ENCODE peak calls at places on chromosome 16, in ten cellular contexts. One of them, this sample, is unnamed. For H3K4me1, the result is how much of the 10 kb centered on the place peaks cover.

GRCh38 chr16:1379863-1380174 is 28.1 kb downstream of the GNPTG start:
- DNase-seq in esophagus muscularis mucosa: no peak
- DNase-seq in H1: no peak
- DNase-seq in K562: peak
- DNase-seq in transverse colon: no peak
- DNase-seq in upper lobe of left lung: no peak
- DNase-seq in A549: peak
- DNase-seq in tibial nerve: no peak
- DNase-seq in sigmoid colon: no peak
- DNase-seq in ovary: no peak
- DNase-seq in this sample: no peak

GRCh38 chr16:26070595-26071170 is 378.9 kb downstream of the HS3ST4 start:
- DNase-seq in transverse colon: no peak
- DNase-seq in esophagus muscularis mucosa: no peak
- DNase-seq in sigmoid colon: no peak
- DNase-seq in ovary: no peak
- DNase-seq in K562: no peak
- DNase-seq in H1: no peak
- DNase-seq in tibial nerve: no peak
- DNase-seq in A549: no peak
- DNase-seq in upper lobe of left lung: no peak
- DNase-seq in this sample: no peak

GRCh38 chr16:15966420-15967222 is 17.2 kb downstream of the ABCC1 start:
- DNase-seq in H1: no peak
- DNase-seq in upper lobe of left lung: no peak
- DNase-seq in tibial nerve: no peak
- DNase-seq in sigmoid colon: no peak
- DNase-seq in K562: no peak
- DNase-seq in ovary: no peak
- DNase-seq in transverse colon: no peak
- DNase-seq in esophagus muscularis mucosa: no peak
- DNase-seq in A549: peak
- DNase-seq in this sample: no peak

GRCh38 chr16:48318630-48319029 is 66.6 kb downstream of the SIAH1 start:
- DNase-seq in esophagus muscularis mucosa: no peak
- DNase-seq in H1: peak
- DNase-seq in A549: no peak
- DNase-seq in K562: no peak
- DNase-seq in ovary: no peak
- DNase-seq in tibial nerve: no peak
- DNase-seq in sigmoid colon: no peak
- DNase-seq in upper lobe of left lung: no peak
- DNase-seq in transverse colon: peak
- DNase-seq in this sample: no peak

GRCh38 chr16:26665166-26665939 is 401.4 kb upstream of the C16orf82 start:
- DNase-seq in esophagus muscularis mucosa: peak
- DNase-seq in H1: no peak
- DNase-seq in upper lobe of left lung: no peak
- DNase-seq in A549: no peak
- DNase-seq in transverse colon: no peak
- DNase-seq in ovary: no peak
- DNase-seq in tibial nerve: no peak
- DNase-seq in K562: no peak
- DNase-seq in sigmoid colon: no peak
- DNase-seq in this sample: no peak

GRCh38 chr16:87531418-87531817 is 38.6 kb upstream of the ZCCHC14 start:
- DNase-seq in A549: no peak
- DNase-seq in esophagus muscularis mucosa: no peak
- DNase-seq in sigmoid colon: no peak
- DNase-seq in transverse colon: no peak
- DNase-seq in K562: no peak
- DNase-seq in tibial nerve: no peak
- DNase-seq in ovary: no peak
- DNase-seq in H1: no peak
- DNase-seq in upper lobe of left lung: no peak
- DNase-seq in this sample: no peak

GRCh38 chr16:275786-276232 is at the start of gene RGS11:
- DNase-seq in sigmoid colon: no peak
- DNase-seq in transverse colon: no peak
- DNase-seq in ovary: no peak
- DNase-seq in upper lobe of left lung: peak
- DNase-seq in tibial nerve: no peak
- DNase-seq in H1: no peak
- DNase-seq in esophagus muscularis mucosa: no peak
- DNase-seq in K562: no peak
- DNase-seq in A549: no peak
- DNase-seq in this sample: no peak

GRCh38 chr16:67969286-67970039 is 1.0 kb upstream of the SLC12A4 start:
- DNase-seq in transverse colon: no peak
- DNase-seq in K562: peak
- DNase-seq in sigmoid colon: no peak
- DNase-seq in ovary: no peak
- DNase-seq in upper lobe of left lung: peak
- DNase-seq in tibial nerve: no peak
- DNase-seq in esophagus muscularis mucosa: no peak
- DNase-seq in H1: no peak
- DNase-seq in A549: no peak
- DNase-seq in this sample: no peak

GRCh38 chr16:55176901-55177300 is 147.1 kb upstream of the IRX6 start:
- DNase-seq in transverse colon: no peak
- DNase-seq in sigmoid colon: no peak
- DNase-seq in upper lobe of left lung: no peak
- DNase-seq in A549: no peak
- DNase-seq in esophagus muscularis mucosa: no peak
- DNase-seq in H1: no peak
- DNase-seq in K562: no peak
- DNase-seq in tibial nerve: no peak
- DNase-seq in ovary: no peak
- DNase-seq in this sample: no peak

GRCh38 chr16:64092284-64092683 is 1029.6 kb downstream of the CDH11 start:
- DNase-seq in H1: no peak
- DNase-seq in transverse colon: no peak
- DNase-seq in tibial nerve: no peak
- DNase-seq in sigmoid colon: no peak
- DNase-seq in ovary: no peak
- DNase-seq in esophagus muscularis mucosa: no peak
- DNase-seq in upper lobe of left lung: no peak
- DNase-seq in K562: no peak
- DNase-seq in A549: no peak
- DNase-seq in this sample: no peak

GRCh38 chr16:68901910-68902309 is 58.6 kb downstream of the TANGO6 start:
- DNase-seq in esophagus muscularis mucosa: no peak
- DNase-seq in transverse colon: no peak
- DNase-seq in sigmoid colon: no peak
- DNase-seq in upper lobe of left lung: no peak
- DNase-seq in K562: no peak
- DNase-seq in H1: no peak
- DNase-seq in ovary: no peak
- DNase-seq in tibial nerve: no peak
- DNase-seq in A549: no peak
- DNase-seq in this sample: no peak

GRCh38 chr16:83185902-83186301 is 559.1 kb downstream of the CDH13 start:
- DNase-seq in K562: no peak
- DNase-seq in upper lobe of left lung: no peak
- DNase-seq in transverse colon: no peak
- DNase-seq in A549: no peak
- DNase-seq in ovary: no peak
- DNase-seq in sigmoid colon: no peak
- DNase-seq in H1: no peak
- DNase-seq in tibial nerve: no peak
- DNase-seq in esophagus muscularis mucosa: no peak
- DNase-seq in this sample: no peak

GRCh38 chr16:68229431-68230175 is 6.3 kb downstream of the ESRP2 start:
- DNase-seq in upper lobe of left lung: no peak
- DNase-seq in tibial nerve: peak
- DNase-seq in esophagus muscularis mucosa: no peak
- DNase-seq in sigmoid colon: peak
- DNase-seq in H1: no peak
- DNase-seq in ovary: peak
- DNase-seq in K562: peak
- DNase-seq in A549: peak
- DNase-seq in transverse colon: no peak
- DNase-seq in this sample: peak

GRCh38 chr16:56748191-56748590 is 18.3 kb downstream of the NUP93 start:
- DNase-seq in upper lobe of left lung: peak
- DNase-seq in ovary: no peak
- DNase-seq in H1: no peak
- DNase-seq in esophagus muscularis mucosa: no peak
- DNase-seq in K562: no peak
- DNase-seq in tibial nerve: no peak
- DNase-seq in transverse colon: no peak
- DNase-seq in sigmoid colon: no peak
- DNase-seq in A549: no peak
- DNase-seq in this sample: no peak
- TF ChIP-seq POLR2A in upper lobe of left lung: no peak
- TF ChIP-seq POLR2A in ovary: no peak
- TF ChIP-seq POLR2A in H1: no peak
- TF ChIP-seq POLR2A in esophagus muscularis mucosa: no peak
- TF ChIP-seq POLR2A in K562: no peak
- TF ChIP-seq POLR2A in tibial nerve: no peak
- TF ChIP-seq POLR2A in transverse colon: no peak
- TF ChIP-seq POLR2A in sigmoid colon: no peak
- TF ChIP-seq POLR2A in A549: no peak
- TF ChIP-seq POLR2A in this sample: no peak

GRCh38 chr16:85201566-85201965 is 89.3 kb upstream of the CIBAR2 start:
- DNase-seq in H1: no peak
- DNase-seq in upper lobe of left lung: no peak
- DNase-seq in transverse colon: no peak
- DNase-seq in sigmoid colon: no peak
- DNase-seq in esophagus muscularis mucosa: no peak
- DNase-seq in A549: no peak
- DNase-seq in tibial nerve: no peak
- DNase-seq in K562: no peak
- DNase-seq in ovary: no peak
- DNase-seq in this sample: no peak

GRCh38 chr16:85202051-85202601 is 89.9 kb upstream of the CIBAR2 start:
- DNase-seq in H1: no peak
- DNase-seq in K562: no peak
- DNase-seq in esophagus muscularis mucosa: no peak
- DNase-seq in sigmoid colon: no peak
- DNase-seq in ovary: peak
- DNase-seq in A549: no peak
- DNase-seq in transverse colon: no peak
- DNase-seq in upper lobe of left lung: no peak
- DNase-seq in tibial nerve: no peak
- DNase-seq in this sample: no peak

GRCh38 chr16:85203462-85203813 is 91.2 kb upstream of the CIBAR2 start:
- DNase-seq in esophagus muscularis mucosa: no peak
- DNase-seq in ovary: no peak
- DNase-seq in H1: no peak
- DNase-seq in A549: no peak
- DNase-seq in transverse colon: no peak
- DNase-seq in sigmoid colon: no peak
- DNase-seq in upper lobe of left lung: no peak
- DNase-seq in K562: no peak
- DNase-seq in tibial nerve: no peak
- DNase-seq in this sample: no peak

GRCh38 chr16:85204242-85205010 is 92.2 kb upstream of the CIBAR2 start:
- DNase-seq in ovary: no peak
- DNase-seq in H1: no peak
- DNase-seq in transverse colon: no peak
- DNase-seq in K562: no peak
- DNase-seq in upper lobe of left lung: no peak
- DNase-seq in A549: no peak
- DNase-seq in tibial nerve: no peak
- DNase-seq in sigmoid colon: no peak
- DNase-seq in esophagus muscularis mucosa: no peak
- DNase-seq in this sample: no peak

GRCh38 chr16:85202631-85203461 is 90.6 kb upstream of the CIBAR2 start:
- DNase-seq in K562: no peak
- DNase-seq in sigmoid colon: peak
- DNase-seq in ovary: peak
- DNase-seq in upper lobe of left lung: no peak
- DNase-seq in A549: no peak
- DNase-seq in esophagus muscularis mucosa: no peak
- DNase-seq in tibial nerve: peak
- DNase-seq in H1: no peak
- DNase-seq in transverse colon: peak
- DNase-seq in this sample: peak
- H3K4me1 ChIP-seq in K562: half or more
- H3K4me1 ChIP-seq in sigmoid colon: under half
- H3K4me1 ChIP-seq in ovary: half or more
- H3K4me1 ChIP-seq in upper lobe of left lung: under half
- H3K4me1 ChIP-seq in A549: under half
- H3K4me1 ChIP-seq in esophagus muscularis mucosa: half or more
- H3K4me1 ChIP-seq in tibial nerve: under half
- H3K4me1 ChIP-seq in H1: under half
- H3K4me1 ChIP-seq in transverse colon: half or more
- H3K4me1 ChIP-seq in this sample: under half

GRCh38 chr16:72961115-72961832 is 86.7 kb downstream of the ZFHX3 start:
- DNase-seq in upper lobe of left lung: no peak
- DNase-seq in ovary: no peak
- DNase-seq in esophagus muscularis mucosa: no peak
- DNase-seq in H1: no peak
- DNase-seq in sigmoid colon: peak
- DNase-seq in K562: no peak
- DNase-seq in transverse colon: no peak
- DNase-seq in tibial nerve: no peak
- DNase-seq in A549: peak
- DNase-seq in this sample: no peak
- TF ChIP-seq EP300 in upper lobe of left lung: no peak
- TF ChIP-seq EP300 in ovary: no peak
- TF ChIP-seq EP300 in esophagus muscularis mucosa: no peak
- TF ChIP-seq EP300 in H1: no peak
- TF ChIP-seq EP300 in sigmoid colon: no peak
- TF ChIP-seq EP300 in K562: no peak
- TF ChIP-seq EP300 in transverse colon: no peak
- TF ChIP-seq EP300 in tibial nerve: no peak
- TF ChIP-seq EP300 in A549: no peak
- TF ChIP-seq EP300 in this sample: no peak

DNA sequence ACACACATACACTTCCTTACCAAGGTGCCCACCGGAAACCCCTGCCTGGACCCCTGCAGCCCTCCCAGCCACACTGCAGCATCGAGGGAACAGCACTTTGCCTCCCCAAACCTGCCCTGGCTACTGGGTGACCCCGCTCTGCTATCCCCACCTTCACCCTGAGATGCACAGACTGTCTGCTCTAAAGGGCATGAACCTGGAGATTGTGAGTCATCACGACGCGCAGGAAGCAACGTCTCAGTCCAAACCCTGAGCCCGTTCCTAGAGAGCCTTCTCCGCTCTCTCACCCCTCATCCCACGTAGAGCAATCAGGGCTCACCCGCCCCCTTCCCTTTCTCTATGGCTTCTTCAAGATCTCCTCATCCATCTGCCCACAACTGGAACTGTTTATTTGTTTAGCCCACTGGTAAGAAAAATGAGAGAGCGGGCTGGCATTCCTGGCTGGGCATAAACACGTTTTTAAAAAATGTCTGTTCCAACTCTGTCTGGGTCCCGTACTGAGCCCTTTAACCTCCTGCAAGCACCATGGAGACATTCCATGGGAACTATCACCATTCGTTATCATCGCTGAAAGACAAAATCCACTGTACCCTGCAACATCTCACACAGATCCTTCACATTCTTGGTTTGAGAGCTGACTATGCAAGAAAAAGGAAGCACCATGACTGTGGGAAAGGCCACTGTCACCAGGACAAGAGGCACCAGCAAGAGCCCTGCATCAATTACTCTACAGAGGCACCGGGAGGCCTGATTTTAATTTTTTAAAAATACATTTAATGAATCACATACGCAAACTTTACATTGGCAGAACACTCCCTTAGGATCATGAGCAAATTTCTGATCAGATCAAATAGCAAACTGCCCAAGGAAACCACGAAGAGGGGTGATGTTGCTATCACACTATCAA is 28.2 kb downstream of the ZFHX3 start:
- DNase-seq in H1: no peak
- DNase-seq in tibial nerve: no peak
- DNase-seq in A549: peak
- DNase-seq in esophagus muscularis mucosa: no peak
- DNase-seq in upper lobe of left lung: no peak
- DNase-seq in sigmoid colon: peak
- DNase-seq in K562: peak
- DNase-seq in transverse colon: no peak
- DNase-seq in ovary: no peak
- DNase-seq in this sample: no peak
- TF ChIP-seq POLR2A in H1: no peak
- TF ChIP-seq POLR2A in tibial nerve: no peak
- TF ChIP-seq POLR2A in A549: no peak
- TF ChIP-seq POLR2A in esophagus muscularis mucosa: no peak
- TF ChIP-seq POLR2A in upper lobe of left lung: no peak
- TF ChIP-seq POLR2A in sigmoid colon: no peak
- TF ChIP-seq POLR2A in K562: no peak
- TF ChIP-seq POLR2A in transverse colon: no peak
- TF ChIP-seq POLR2A in ovary: no peak
- TF ChIP-seq POLR2A in this sample: no peak

This sample was measured in stomach.